ENCODE peak calls at places on chromosomes 6 and 20, in five cellular contexts. G is neural progenitor cell; N is central memory CD4-positive, alpha-beta T cell; I is LoVo; F is pons. L is an unnamed sample.

GRCh38 chr20:49325981-49326380 is 48.1 kb upstream of the ZNFX1 start:
- DNase-seq in G (no peak), N (no peak), I (no peak), F (no peak), L (no peak)

GRCh38 chr20:32521780-32522524 is 63.2 kb downstream of the NOL4L start:
- DNase-seq in G (peak), N (peak), I (peak), F (peak), L (peak)

GRCh38 chr20:2812189-2812588 is 2.6 kb upstream of the C20orf141 start:
- DNase-seq in G (no peak), N (no peak), I (no peak), F (no peak), L (no peak)

GRCh38 chr6:137874204-137875001 is 7.3 kb downstream of the TNFAIP3 start:
- DNase-seq in G (no peak), N (peak), I (no peak), F (no peak), L (peak)

GRCh38 chr6:38570750-38571149 is 69.0 kb downstream of the BTBD9 start:
- DNase-seq in G (no peak), N (no peak), I (no peak), F (peak), L (no peak)

GRCh38 chr6:35400901-35401311 is 51.2 kb upstream of the FANCE start:
- DNase-seq in G (no peak), N (no peak), I (peak), F (no peak), L (no peak)

GRCh38 chr6:95110767-95111166 is 466.6 kb upstream of the MANEA start:
- DNase-seq in G (no peak), N (no peak), I (no peak), F (no peak), L (no peak)

GRCh38 chr6:29975561-29975907 is 33.2 kb downstream of the HLA-A start:
- DNase-seq in G (peak), N (no peak), I (no peak), F (no peak), L (no peak)

GRCh38 chr6:1832844-1833787 is 223.4 kb downstream of the FOXC1 start:
- DNase-seq in G (no peak), N (no peak), I (no peak), F (no peak), L (peak)

GRCh38 chr6:140485740-140486467 is 1111.5 kb upstream of the CITED2 start:
- DNase-seq in G (no peak), N (no peak), I (no peak), F (no peak), L (no peak)

GRCh38 chr6:35601331-35602132 is 87.2 kb downstream of the FKBP5 start:
- DNase-seq in G (peak), N (peak), I (no peak), F (peak), L (peak)

GRCh38 chr20:47493175-47493953 is 8.3 kb upstream of the NCOA3 start:
- DNase-seq in G (no peak), N (no peak), I (peak), F (peak), L (peak)

GRCh38 chr6:148868314-148868713 is 121.5 kb downstream of the UST start:
- DNase-seq in G (no peak), N (no peak), I (no peak), F (no peak), L (no peak)

GRCh38 chr20:54221383-54221782 is 13.5 kb downstream of the PFDN4 start:
- DNase-seq in G (no peak), N (peak), I (no peak), F (no peak), L (no peak)

GRCh38 chr6:114735118-114735730 is 392.4 kb upstream of the HS3ST5 start:
- DNase-seq in G (peak), N (no peak), I (no peak), F (no peak), L (no peak)